ENCODE peak calls at places on chromosomes 3 and 15, in four cellular contexts. J is PC-9, N is progenitor cell of endocrine pancreas, E is transverse colon. P is an unnamed sample.

GRCh38 chr3:123271466-123272159 is 69.9 kb downstream of the SEC22A start:
- DNase-seq in J (no peak), E (no peak), N (no peak), P (no peak)

GRCh38 chr15:98548172-98548971 is 100.0 kb upstream of the IGF1R start:
- DNase-seq in N (peak), J (peak), E (peak), P (peak)

GRCh38 chr3:35965908-35966307 is 326.6 kb downstream of the ARPP21 start:
- DNase-seq in N (no peak), E (no peak), J (no peak), P (no peak)

GRCh38 chr3:16290007-16290826 is 25.2 kb downstream of the OXNAD1 start:
- DNase-seq in E (peak), J (peak), N (no peak), P (no peak)

GRCh38 chr3:112321867-112322652 is 10.9 kb upstream of the CD200 start:
- DNase-seq in N (peak), J (no peak), E (no peak), P (no peak)

GRCh38 chr15:78685157-78685830 is 44.3 kb upstream of the CHRNB4 start:
- DNase-seq in N (no peak), J (no peak), E (no peak), P (no peak)

GRCh38 chr3:140910860-140911259 is 30.8 kb upstream of the SLC25A36 start:
- DNase-seq in E (no peak), J (no peak), N (no peak), P (no peak)

GRCh38 chr15:70264014-70264492 is 166.3 kb upstream of the TLE3 start:
- DNase-seq in N (no peak), E (no peak), J (no peak), P (peak)

GRCh38 chr3:120057029-120057428 is 37.2 kb downstream of the GSK3B start:
- DNase-seq in N (no peak), J (no peak), E (no peak), P (no peak)

GRCh38 chr3:134754768-134755559 is 40.1 kb upstream of the EPHB1 start:
- DNase-seq in N (peak), E (peak), J (peak), P (no peak)

GRCh38 chr3:182796310-182796709 is 3.0 kb downstream of the ATP11B start:
- DNase-seq in N (no peak), E (no peak), J (no peak), P (no peak)

GRCh38 chr3:13228584-13228983 is 155.4 kb upstream of the IQSEC1 start:
- DNase-seq in N (no peak), E (no peak), J (no peak), P (no peak)

GRCh38 chr15:70494529-70494860 is 268.9 kb downstream of the UACA start:
- DNase-seq in E (no peak), N (no peak), J (no peak), P (no peak)

GRCh38 chr15:70266412-70267089 is 168.8 kb upstream of the TLE3 start:
- DNase-seq in E (peak), N (no peak), J (peak), P (peak)

GRCh38 chr3:13016083-13016725 is 57.0 kb downstream of the IQSEC1 start:
- DNase-seq in E (peak), N (no peak), J (no peak), P (peak)

GRCh38 chr15:38389924-38390542 is 63.9 kb upstream of the FAM98B start:
- DNase-seq in N (peak), E (peak), J (peak), P (no peak)

GRCh38 chr15:35691176-35691761 is 145.3 kb upstream of the DPH6 start:
- DNase-seq in E (no peak), N (no peak), J (no peak), P (no peak)

GRCh38 chr15:70286110-70286806 is 188.5 kb upstream of the TLE3 start:
- DNase-seq in J (no peak), N (no peak), E (no peak), P (no peak)

GRCh38 chr15:95286911-95287769 is 1043.4 kb upstream of the NR2F2 start:
- DNase-seq in E (no peak), N (no peak), J (no peak), P (no peak)

GRCh38 chr3:118688396-118688884 is 346.2 kb downstream of the IGSF11 start:
- DNase-seq in J (no peak), E (no peak), N (no peak), P (no peak)

GRCh38 chr3:151660890-151661289 is 72.8 kb upstream of the AADACL2 start:
- DNase-seq in J (no peak), N (no peak), E (no peak), P (no peak)

GRCh38 chr15:33200444-33200843 is 5.9 kb upstream of the FMN1 start:
- DNase-seq in N (no peak), E (no peak), J (no peak), P (no peak)

GRCh38 chr3:169999433-169999832 is 32.8 kb downstream of the SEC62 start:
- DNase-seq in E (no peak), J (no peak), N (no peak), P (no peak)

GRCh38 chr15:80173022-80173759 is 20.4 kb downstream of the FAH start:
- DNase-seq in E (peak), J (peak), N (peak), P (peak)

GRCh38 chr15:70867911-70868467 is 14.0 kb upstream of the LARP6 start:
- DNase-seq in E (no peak), N (no peak), J (no peak), P (no peak)

GRCh38 chr3:67142432-67142831 is 144.3 kb downstream of the KBTBD8 start:
- DNase-seq in N (no peak), J (no peak), E (no peak), P (no peak)

GRCh38 chr3:134711284-134711683 is 60.5 kb upstream of the KY start:
- DNase-seq in N (no peak), E (no peak), J (no peak), P (no peak)

GRCh38 chr3:38721207-38721772 is 71.8 kb upstream of the SCN5A start:
- DNase-seq in N (no peak), J (no peak), E (no peak), P (no peak)

GRCh38 chr15:52233405-52233804 is 42.2 kb upstream of the GNB5 start:
- DNase-seq in E (no peak), J (no peak), N (no peak), P (no peak)

GRCh38 chr3:8501388-8502131 is at the start of gene LMCD1:
- DNase-seq in E (peak), N (peak), J (peak), P (peak)
- TF ChIP-seq CTCF in E (peak), N (peak), J (no peak), P (no peak)

GRCh38 chr3:90092994-90093393 is 985.6 kb downstream of the EPHA3 start:
- DNase-seq in J (no peak), E (no peak), N (no peak), P (no peak)
- TF ChIP-seq CTCF in J (peak), E (peak), N (peak), P (no peak)

DNA sequence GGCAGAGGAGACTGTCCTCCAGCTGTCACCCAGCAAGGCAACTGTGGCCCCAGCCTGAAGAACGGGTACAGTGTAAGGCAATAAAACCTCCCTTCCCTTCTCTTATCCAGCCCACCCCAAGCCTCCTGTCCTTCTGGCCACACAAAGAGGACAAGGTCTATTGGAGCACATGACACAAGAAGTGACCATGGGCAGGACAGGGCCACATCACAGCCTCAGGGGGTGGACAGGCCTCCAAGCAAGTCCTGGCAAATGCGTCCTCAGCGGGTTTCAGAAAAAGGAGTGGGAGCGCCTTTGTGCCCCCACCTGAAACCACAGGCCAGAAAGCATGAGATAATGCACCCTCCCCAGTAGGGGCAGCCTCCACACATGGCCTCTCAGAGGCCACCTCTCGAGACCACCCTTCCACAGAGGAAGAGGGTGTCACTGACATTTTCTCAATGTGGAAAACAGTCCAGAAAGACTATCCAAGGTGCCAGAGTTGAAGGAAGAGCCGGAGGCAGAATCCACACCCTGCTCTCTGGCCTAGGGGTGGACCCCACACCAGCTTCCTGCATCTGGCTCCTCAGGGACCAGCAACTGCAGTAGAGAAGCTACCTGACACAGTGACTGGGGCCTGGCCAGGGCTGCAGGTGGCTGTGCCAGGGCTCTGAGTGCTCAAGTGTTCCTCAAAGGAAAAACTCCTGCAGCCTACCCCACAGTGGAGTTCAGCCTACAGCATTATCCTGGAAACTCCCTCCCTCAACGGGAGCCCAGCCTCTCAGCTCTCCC is 43.9 kb downstream of the CCDC12 start:
- DNase-seq in E (no peak), J (no peak), N (no peak), P (peak)
- TF ChIP-seq CTCF in E (no peak), J (no peak), N (no peak), P (no peak)

GRCh38 chr15:83457149-83457548 is 10.0 kb downstream of the SH3GL3 start:
- DNase-seq in N (no peak), E (no peak), J (no peak), P (no peak)

GRCh38 chr15:83458396-83458795 is 11.3 kb downstream of the SH3GL3 start:
- DNase-seq in J (no peak), N (no peak), E (no peak), P (no peak)

GRCh38 chr15:83462026-83462425 is 14.9 kb downstream of the SH3GL3 start:
- DNase-seq in N (no peak), J (no peak), E (no peak), P (no peak)

GRCh38 chr15:83462953-83463433 is 15.9 kb downstream of the SH3GL3 start:
- DNase-seq in J (no peak), N (no peak), E (no peak), P (no peak)
- TF ChIP-seq CTCF in J (no peak), N (no peak), E (no peak), P (no peak)

GRCh38 chr3:49607796-49608195 is 53.5 kb downstream of the BSN start:
- DNase-seq in J (no peak), E (no peak), N (no peak), P (no peak)
- TF ChIP-seq CTCF in J (peak), E (no peak), N (peak), P (peak)

GRCh38 chr3:184759666-184760200 is 47.9 kb upstream of the MAGEF1 start:
- DNase-seq in N (no peak), J (no peak), E (no peak), P (no peak)
- TF ChIP-seq CTCF in N (no peak), J (no peak), E (no peak), P (no peak)

GRCh38 chr3:8769088-8769822 is at the start of gene OXTR:
- DNase-seq in J (peak), N (peak), E (peak), P (no peak)

GRCh38 chr3:8768364-8769087 is 887 bp downstream of the OXTR start:
- DNase-seq in J (no peak), N (no peak), E (no peak), P (no peak)

GRCh38 chr3:8767181-8767666 is 2.2 kb downstream of the OXTR start:
- DNase-seq in E (no peak), N (no peak), J (no peak), P (no peak)

GRCh38 chr3:8766148-8766547 is 3.3 kb downstream of the OXTR start:
- DNase-seq in N (no peak), E (no peak), J (no peak), P (no peak)

GRCh38 chr3:8767667-8768363 is 1.6 kb downstream of the OXTR start:
- DNase-seq in N (peak), E (peak), J (peak), P (no peak)
- TF ChIP-seq CTCF in N (peak), E (peak), J (no peak), P (no peak)

P was measured in CD14-positive monocyte.